ENCODE peak calls at places on chromosomes 2 and 18, in nine cellular contexts. N, B, I, Z, Q, O, K, R and X are unnamed samples. For H3K9me3, the result is how much of the 10 kb centered on the place peaks cover.

GRCh38 chr18:59814872-59815271 is 84.9 kb upstream of the PMAIP1 start:
- DNase-seq in N (no peak), Z (no peak), I (no peak), R (no peak), O (no peak), Q (no peak), K (no peak), B (no peak), X (no peak)

GRCh38 chr2:10039658-10040410 is 3.5 kb upstream of the KLF11 start:
- DNase-seq in Q (no peak), R (peak), I (no peak), K (no peak), N (no peak), Z (peak), O (no peak), B (peak), X (no peak)

GRCh38 chr2:127479866-127480743 is 46.2 kb downstream of the IWS1 start:
- DNase-seq in O (no peak), R (no peak), B (no peak), K (no peak), N (no peak), Q (no peak), Z (no peak), I (peak), X (no peak)

GRCh38 chr2:215454519-215454918 is 18.7 kb upstream of the FN1 start:
- DNase-seq in O (no peak), N (peak), K (peak), I (peak), Q (peak), B (no peak), Z (no peak), R (no peak), X (no peak)

GRCh38 chr2:63755980-63756379 is 85.7 kb upstream of the UGP2 start:
- DNase-seq in Z (no peak), O (no peak), K (no peak), I (no peak), R (no peak), B (no peak), N (no peak), Q (no peak), X (no peak)

GRCh38 chr2:29460191-29460590 is 345.0 kb downstream of the CLIP4 start:
- DNase-seq in R (no peak), Z (no peak), K (no peak), Q (no peak), N (no peak), I (no peak), O (no peak), B (no peak), X (no peak)

GRCh38 chr2:172438064-172438421 is 10.7 kb downstream of the ITGA6 start:
- DNase-seq in O (no peak), Z (no peak), B (no peak), K (no peak), N (no peak), R (no peak), Q (no peak), I (no peak), X (no peak)

GRCh38 chr2:128442891-128443302 is 124.2 kb upstream of the HS6ST1 start:
- DNase-seq in Z (no peak), O (no peak), I (no peak), N (no peak), K (no peak), B (peak), Q (no peak), R (peak), X (no peak)

GRCh38 chr18:79732721-79733025 is 53.1 kb downstream of the CTDP1 start:
- DNase-seq in R (no peak), I (no peak), K (no peak), Q (no peak), Z (no peak), B (no peak), N (no peak), O (no peak), X (no peak)
- H3K9me3 ChIP-seq in R (under half), I (under half), K (under half), Q (under half), Z (under half), B (under half), N (under half), O (under half), X (under half)

DNA sequence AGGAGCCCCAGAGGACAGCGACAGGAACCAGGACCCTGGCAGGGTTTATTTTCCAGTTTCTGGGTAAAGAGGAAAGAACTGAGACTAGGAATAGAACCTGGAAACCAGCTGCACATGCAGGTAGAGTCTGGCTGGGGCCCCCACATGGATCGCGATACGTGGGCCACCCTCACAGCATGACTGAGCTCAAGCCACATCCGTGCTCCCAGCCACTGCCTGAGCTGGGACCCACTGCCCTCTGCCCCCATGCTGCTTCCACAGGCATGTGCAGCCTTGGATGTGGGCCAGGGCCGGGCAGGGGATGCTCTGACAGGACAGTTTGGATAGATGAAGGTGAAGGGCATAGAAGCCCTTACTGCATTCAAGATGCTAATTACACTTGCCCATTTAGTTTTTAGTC is 321.2 kb downstream of the DCDC2C start:
- DNase-seq in Q (no peak), N (no peak), Z (no peak), K (no peak), I (no peak), B (no peak), O (no peak), R (no peak), X (no peak)
- H3K9me3 ChIP-seq in Q (under half), N (under half), Z (under half), K (under half), I (under half), B (under half), O (under half), R (under half), X (under half)

GRCh38 chr2:108401800-108402199 is 24.0 kb downstream of the SULT1C4 start:
- DNase-seq in R (no peak), B (no peak), I (no peak), N (no peak), O (no peak), Z (no peak), Q (peak), K (no peak), X (no peak)
- H3K9me3 ChIP-seq in R (under half), B (under half), I (under half), N (under half), O (under half), Z (under half), Q (under half), K (under half), X (under half)

GRCh38 chr2:216956820-216957493 is 97.1 kb upstream of the TNP1 start:
- DNase-seq in R (no peak), K (no peak), N (no peak), O (no peak), I (no peak), Q (no peak), B (no peak), Z (no peak), X (no peak)
- H3K9me3 ChIP-seq in R (under half), K (under half), N (under half), O (under half), I (under half), Q (under half), B (under half), Z (under half), X (under half)

GRCh38 chr2:133982231-133982630 is 271.6 kb upstream of the MGAT5 start:
- DNase-seq in Q (no peak), K (no peak), Z (no peak), I (no peak), O (no peak), N (no peak), B (no peak), R (no peak), X (peak)
- H3K9me3 ChIP-seq in Q (under half), K (under half), Z (under half), I (under half), O (under half), N (under half), B (under half), R (under half), X (under half)

GRCh38 chr2:161424992-161425391 is 8.9 kb downstream of the TBR1 start:
- DNase-seq in N (no peak), O (no peak), Q (no peak), B (no peak), Z (no peak), K (no peak), R (no peak), I (no peak), X (no peak)

GRCh38 chr2:161422812-161423211 is 6.7 kb downstream of the TBR1 start:
- DNase-seq in O (no peak), N (no peak), Z (no peak), K (no peak), B (no peak), I (no peak), R (no peak), Q (no peak), X (no peak)

GRCh38 chr2:161425966-161426365 is 9.9 kb downstream of the TBR1 start:
- DNase-seq in R (no peak), Q (no peak), O (no peak), Z (no peak), N (no peak), B (no peak), I (no peak), K (no peak), X (no peak)

GRCh38 chr2:161424179-161424763 is 8.2 kb downstream of the TBR1 start:
- DNase-seq in Z (no peak), N (no peak), O (no peak), K (no peak), B (no peak), R (no peak), I (peak), Q (no peak), X (no peak)

GRCh38 chr2:161423351-161424178 is 7.5 kb downstream of the TBR1 start:
- DNase-seq in B (no peak), K (no peak), O (no peak), Z (peak), I (peak), Q (no peak), R (no peak), N (no peak), X (no peak)
- H3K9me3 ChIP-seq in B (under half), K (under half), O (under half), Z (under half), I (under half), Q (under half), R (under half), N (under half), X (under half)

DNA sequence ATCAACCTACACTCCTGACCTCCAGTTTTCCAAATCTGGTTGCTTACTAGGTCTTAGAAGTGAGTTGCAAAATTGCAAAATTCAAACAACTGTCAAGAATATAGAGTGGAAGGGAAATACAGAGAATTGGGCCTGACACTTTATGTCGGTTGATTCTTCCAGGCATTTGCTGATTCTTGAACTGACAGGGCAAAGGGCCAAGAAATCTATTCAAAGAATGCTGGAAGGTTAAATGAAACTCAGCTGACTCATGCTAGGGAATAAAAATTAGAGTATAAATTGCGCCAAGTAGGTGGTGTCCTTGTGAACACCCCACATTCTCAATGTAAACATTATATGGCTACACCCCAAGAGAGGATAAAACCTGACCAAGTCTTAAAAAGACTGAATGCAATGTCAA is 21.5 kb upstream of the ZSCAN30 start:
- DNase-seq in B (no peak), K (no peak), O (no peak), Z (no peak), R (no peak), N (peak), Q (no peak), I (no peak), X (no peak)
- H3K9me3 ChIP-seq in B (under half), K (under half), O (under half), Z (under half), R (under half), N (under half), Q (under half), I (under half), X (half or more)

DNA sequence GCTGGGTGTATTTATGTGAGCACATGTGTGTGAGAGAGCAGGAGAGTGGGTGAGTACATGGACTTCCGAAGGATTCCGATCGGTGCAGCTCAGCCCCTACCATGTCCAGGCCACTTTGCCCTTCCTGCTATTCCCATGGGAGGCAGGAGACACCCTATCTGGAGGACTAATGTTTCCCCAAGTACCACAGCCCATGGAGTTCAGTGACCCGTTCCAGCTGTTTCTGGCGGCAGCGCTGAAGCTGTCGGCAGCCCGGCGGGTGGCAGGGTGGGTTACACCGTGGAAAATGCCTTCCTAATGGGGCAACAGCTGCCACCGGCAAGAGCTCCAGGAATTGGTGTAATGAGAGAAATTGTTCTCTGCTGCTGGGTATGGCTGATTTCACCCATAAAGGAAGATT is 98.2 kb downstream of the MYCN start:
- DNase-seq in B (no peak), Q (no peak), O (no peak), K (no peak), I (no peak), Z (no peak), N (no peak), R (no peak), X (peak)
- H3K9me3 ChIP-seq in B (under half), Q (under half), O (under half), K (under half), I (under half), Z (under half), N (under half), R (under half), X (under half)

GRCh38 chr2:13650586-13651180 is 933.9 kb downstream of the TRIB2 start:
- DNase-seq in I (peak), N (no peak), R (no peak), Z (no peak), Q (no peak), O (no peak), K (peak), B (no peak), X (no peak)

GRCh38 chr2:13654416-13654815 is 937.7 kb downstream of the TRIB2 start:
- DNase-seq in Q (no peak), B (no peak), K (no peak), Z (no peak), N (no peak), I (no peak), O (no peak), R (no peak), X (no peak)

GRCh38 chr2:13652531-13653313 is 936.0 kb downstream of the TRIB2 start:
- DNase-seq in Q (no peak), N (no peak), R (no peak), O (no peak), B (no peak), Z (no peak), I (no peak), K (no peak), X (no peak)

GRCh38 chr2:13651684-13652131 is 935.0 kb downstream of the TRIB2 start:
- DNase-seq in O (no peak), R (no peak), I (no peak), K (no peak), N (no peak), B (no peak), Z (no peak), Q (no peak), X (no peak)
- H3K9me3 ChIP-seq in O (under half), R (under half), I (under half), K (under half), N (under half), B (under half), Z (under half), Q (under half), X (under half)

GRCh38 chr18:76721207-76721996 is 101.0 kb upstream of the ZNF236 start:
- DNase-seq in B (no peak), K (no peak), R (no peak), Q (no peak), O (no peak), N (no peak), I (no peak), Z (no peak), X (no peak)
- H3K9me3 ChIP-seq in B (under half), K (under half), R (under half), Q (under half), O (under half), N (under half), I (under half), Z (under half), X (under half)